ENCODE peak calls at places on chromosomes 7 and 10, in four cellular contexts. O, U, F and V are unnamed samples.

GRCh38 chr10:132591166-132591971 is 53.8 kb downstream of the INPP5A start:
- DNase-seq in O (peak), U (no peak), F (peak), V (peak)

GRCh38 chr10:114350751-114351150 is 53.6 kb downstream of the AFAP1L2 start:
- DNase-seq in O (no peak), U (no peak), F (no peak), V (no peak)

GRCh38 chr7:47763063-47763974 is 181.4 kb upstream of the TNS3 start:
- DNase-seq in O (no peak), U (no peak), F (no peak), V (no peak)

GRCh38 chr10:128274938-128275337 is 148.7 kb upstream of the MKI67 start:
- DNase-seq in O (no peak), U (no peak), F (no peak), V (peak)

GRCh38 chr10:95552680-95553342 is 8.4 kb downstream of the SORBS1 start:
- DNase-seq in O (no peak), U (no peak), F (no peak), V (no peak)

GRCh38 chr10:96588601-96589419 is 2.0 kb upstream of the TM9SF3 start:
- DNase-seq in O (no peak), U (no peak), F (no peak), V (no peak)

GRCh38 chr7:85000973-85001372 is 185.9 kb downstream of the SEMA3D start:
- DNase-seq in O (no peak), U (no peak), F (no peak), V (no peak)

GRCh38 chr7:158746957-158747356 is 42.4 kb upstream of the NCAPG2 start:
- DNase-seq in O (no peak), U (no peak), F (no peak), V (no peak)

GRCh38 chr7:133070562-133070961 is 11.3 kb downstream of the CHCHD3 start:
- DNase-seq in O (no peak), U (no peak), F (no peak), V (peak)

GRCh38 chr7:140251824-140252555 is 75.2 kb upstream of the KDM7A start:
- DNase-seq in O (no peak), U (no peak), F (no peak), V (no peak)

GRCh38 chr10:24215193-24215592 is 6.3 kb downstream of the KIAA1217 start:
- DNase-seq in O (no peak), U (no peak), F (no peak), V (no peak)
- H3K27ac ChIP-seq in O (peak), U (peak), F (peak), V (peak)

GRCh38 chr7:90033850-90034249 is 120.4 kb upstream of the STEAP1 start:
- DNase-seq in O (no peak), U (no peak), F (no peak), V (no peak)
- H3K4me3 ChIP-seq in O (no peak), U (no peak), F (no peak), V (no peak)

GRCh38 chr10:60422809-60423208 is 33.1 kb upstream of the ANK3 start:
- DNase-seq in O (no peak), U (no peak), F (no peak), V (no peak)

GRCh38 chr10:60425392-60426110 is 35.9 kb upstream of the ANK3 start:
- DNase-seq in O (no peak), U (no peak), F (no peak), V (no peak)

GRCh38 chr10:60426425-60426824 is 36.8 kb upstream of the ANK3 start:
- DNase-seq in O (no peak), U (no peak), F (no peak), V (no peak)

GRCh38 chr10:60423920-60424319 is 34.2 kb upstream of the ANK3 start:
- DNase-seq in O (no peak), U (no peak), F (no peak), V (no peak)

GRCh38 chr10:60424971-60425370 is 35.3 kb upstream of the ANK3 start:
- DNase-seq in O (no peak), U (no peak), F (no peak), V (no peak)
- H3K27ac ChIP-seq in O (no peak), U (peak), F (no peak), V (no peak)

GRCh38 chr10:14532473-14533251 is 201.9 kb upstream of the FRMD4A start:
- DNase-seq in O (no peak), U (no peak), F (peak), V (no peak)
- H3K4me3 ChIP-seq in O (no peak), U (no peak), F (no peak), V (no peak)

GRCh38 chr7:151425670-151426075 is 14.3 kb downstream of the CRYGN start:
- DNase-seq in O (no peak), U (no peak), F (no peak), V (peak)
- H3K27ac ChIP-seq in O (peak), U (peak), F (no peak), V (no peak)

DNA sequence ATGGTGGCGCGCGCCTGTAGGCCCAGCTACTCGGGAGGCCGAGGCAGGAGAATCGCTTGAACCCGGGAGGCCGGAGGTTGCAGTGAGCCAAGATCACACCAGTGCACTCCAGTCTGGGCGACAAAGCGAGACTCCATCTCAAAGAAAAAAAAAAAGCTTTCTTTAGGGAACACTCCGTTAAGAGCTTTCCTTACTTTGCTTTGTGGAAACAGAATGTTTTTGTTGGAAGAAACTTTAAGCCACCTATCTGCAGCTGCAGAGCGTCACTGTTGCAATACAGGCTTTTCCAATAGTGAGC is 641 bp upstream of the TPK1 start:
- DNase-seq in O (no peak), U (no peak), F (no peak), V (no peak)
- H3K4me3 ChIP-seq in O (peak), U (peak), F (no peak), V (peak)